ENCODE peak calls at places on chromosomes 12 and 14, in nine cellular contexts. B is OCI-LY7, N is GM23338, E is PC-3, Q is neural progenitor cell, G is HCT116, F is hepatocyte, M is SK-N-SH, Z is GM23248. H is an unnamed sample.

GRCh38 chr14:51674294-51675002 is 22.7 kb downstream of the FRMD6 start:
- DNase-seq in G (peak; percentile 12), B (no peak), Z (peak; percentile 82), Q (no peak), E (peak; percentile 63), F (no peak), N (no peak), M (no peak), H (no peak)

GRCh38 chr14:64554551-64554950 is 4.8 kb downstream of the PPP1R36 start:
- DNase-seq in M (no peak), F (no peak), Q (no peak), N (no peak), G (no peak), E (no peak), B (no peak), Z (no peak), H (no peak)

GRCh38 chr12:124863409-124864325 is at the start of gene SCARB1:
- DNase-seq in G (peak; percentile 36), Z (peak; percentile 92), F (peak; percentile 95), E (peak; percentile 86), N (peak; percentile 86), B (peak; percentile 90), M (peak; percentile 99), Q (peak; percentile 93), H (peak; percentile 65)

GRCh38 chr12:31647106-31647505 is 12.4 kb upstream of the ETFBKMT start:
- DNase-seq in G (no peak), F (no peak), N (no peak), M (peak; percentile 17), B (no peak), E (peak; percentile 84), Q (no peak), Z (peak; percentile 41), H (no peak)

GRCh38 chr12:53345486-53346195 is 9.5 kb upstream of the SP7 start:
- DNase-seq in F (no peak), Q (no peak), G (no peak), M (peak; percentile 50), B (no peak), N (peak; percentile 63), Z (peak; percentile 72), E (no peak), H (no peak)

GRCh38 chr12:47343684-47344567 is 264.2 kb upstream of the AMIGO2 start:
- DNase-seq in Z (peak; percentile 60), B (no peak), G (no peak), E (peak; percentile 44), F (no peak), M (no peak), N (no peak), Q (no peak), H (no peak)

GRCh38 chr14:54486685-54487084 is 2.1 kb downstream of the GMFB start:
- DNase-seq in M (no peak), E (no peak), G (no peak), Q (no peak), F (no peak), B (peak; percentile 19), N (no peak), Z (no peak), H (no peak)

GRCh38 chr12:47249719-47250506 is 170.2 kb upstream of the AMIGO2 start:
- DNase-seq in F (no peak), E (peak; percentile 73), Q (no peak), G (no peak), B (no peak), Z (no peak), N (no peak), M (no peak), H (no peak)

GRCh38 chr12:93128332-93128707 is 199.2 kb upstream of the EEA1 start:
- DNase-seq in Z (no peak), N (no peak), F (no peak), B (no peak), M (no peak), E (no peak), Q (no peak), G (no peak), H (no peak)

GRCh38 chr12:27652174-27652763 is 44.0 kb upstream of the REP15 start:
- DNase-seq in B (peak; percentile 69), F (peak; percentile 91), Z (peak; percentile 88), Q (peak; percentile 92), M (peak; percentile 54), N (peak; percentile 95), E (peak; percentile 97), G (peak; percentile 58), H (peak; percentile 62)
- TF ChIP-seq EZH2phosphoT487 in B (no peak), F (no peak), Z (no peak), Q (no peak), M (no peak), N (no peak), E (no peak), G (no peak), H (no peak)

GRCh38 chr12:121793836-121794531 is 496 bp upstream of the RHOF start:
- DNase-seq in N (peak; percentile 94), G (peak; percentile 89), M (peak; percentile 94), E (peak; percentile 98), F (peak; percentile 97), B (peak; percentile 96), Q (peak; percentile 96), Z (peak; percentile 98), H (peak; percentile 85)
- TF ChIP-seq EZH2phosphoT487 in N (no peak), G (no peak), M (no peak), E (no peak), F (no peak), B (no peak), Q (no peak), Z (no peak), H (no peak)

GRCh38 chr14:103138483-103139370 is 15.5 kb downstream of the TNFAIP2 start:
- DNase-seq in N (peak; percentile 68), G (no peak), M (no peak), E (no peak), Z (no peak), F (no peak), B (no peak), Q (peak; percentile 65), H (no peak)
- TF ChIP-seq EZH2phosphoT487 in N (no peak), G (no peak), M (no peak), E (no peak), Z (no peak), F (no peak), B (no peak), Q (no peak), H (no peak)

DNA sequence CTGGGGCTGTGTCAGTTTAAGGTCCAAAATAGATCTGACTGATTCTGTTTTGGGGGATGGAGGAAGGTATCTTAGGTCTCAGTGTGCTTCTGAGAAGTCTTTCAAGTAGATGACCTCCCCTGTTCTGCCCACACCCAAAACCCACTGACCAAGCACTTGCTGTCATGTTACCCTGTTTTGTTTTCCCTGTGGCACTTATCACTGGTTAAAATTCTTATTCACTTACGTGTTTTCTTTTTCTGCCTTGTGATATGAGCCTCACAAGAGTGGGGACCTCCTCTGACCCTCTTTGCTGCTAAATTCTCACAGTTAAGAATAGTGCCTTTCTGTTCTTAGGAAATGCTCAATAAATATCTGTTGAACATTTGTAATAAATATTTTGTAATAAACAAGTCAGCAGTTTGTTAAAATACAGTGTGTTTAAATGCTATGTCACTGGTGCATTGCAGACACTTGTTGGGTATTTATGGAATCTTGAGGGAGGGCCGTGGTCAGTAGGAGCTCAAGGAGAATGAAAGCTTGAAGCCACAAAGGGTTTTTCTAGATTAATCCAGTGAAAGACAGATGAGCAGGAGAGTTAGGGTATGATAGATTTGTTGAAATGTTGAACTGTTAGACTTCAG is 20.9 kb downstream of the PLEKHA5 start:
- DNase-seq in F (no peak), Z (no peak), Q (no peak), E (no peak), B (no peak), N (no peak), G (no peak), M (no peak), H (no peak)
- TF ChIP-seq EZH2phosphoT487 in F (no peak), Z (no peak), Q (no peak), E (no peak), B (no peak), N (no peak), G (no peak), M (no peak), H (no peak)

GRCh38 chr12:44334347-44334746 is 498.5 kb downstream of the TMEM117 start:
- DNase-seq in M (no peak), E (peak; percentile 19), F (no peak), B (no peak), G (no peak), Z (no peak), Q (no peak), N (no peak), H (no peak)

GRCh38 chr12:44331269-44331668 is 495.4 kb downstream of the TMEM117 start:
- DNase-seq in G (no peak), F (no peak), M (no peak), E (no peak), B (no peak), Z (no peak), N (no peak), Q (no peak), H (no peak)
- TF ChIP-seq EZH2phosphoT487 in G (no peak), F (no peak), M (no peak), E (no peak), B (no peak), Z (no peak), N (no peak), Q (no peak), H (no peak)

GRCh38 chr12:22537000-22537544 is 7.3 kb downstream of the C2CD5 start:
- DNase-seq in B (no peak), N (no peak), F (no peak), G (no peak), Z (no peak), Q (no peak), E (no peak), M (no peak), H (no peak)

GRCh38 chr12:22539055-22539454 is 5.3 kb downstream of the C2CD5 start:
- DNase-seq in N (no peak), F (no peak), B (no peak), M (no peak), Z (no peak), G (no peak), Q (no peak), E (no peak), H (no peak)

GRCh38 chr12:22541496-22541895 is 2.8 kb downstream of the C2CD5 start:
- DNase-seq in G (no peak), Q (no peak), Z (no peak), N (no peak), E (no peak), F (no peak), M (no peak), B (no peak), H (no peak)

GRCh38 chr12:22535478-22535877 is 8.9 kb downstream of the C2CD5 start:
- DNase-seq in E (no peak), N (no peak), G (no peak), Z (no peak), F (no peak), M (no peak), Q (no peak), B (peak; percentile 47), H (no peak)

DNA sequence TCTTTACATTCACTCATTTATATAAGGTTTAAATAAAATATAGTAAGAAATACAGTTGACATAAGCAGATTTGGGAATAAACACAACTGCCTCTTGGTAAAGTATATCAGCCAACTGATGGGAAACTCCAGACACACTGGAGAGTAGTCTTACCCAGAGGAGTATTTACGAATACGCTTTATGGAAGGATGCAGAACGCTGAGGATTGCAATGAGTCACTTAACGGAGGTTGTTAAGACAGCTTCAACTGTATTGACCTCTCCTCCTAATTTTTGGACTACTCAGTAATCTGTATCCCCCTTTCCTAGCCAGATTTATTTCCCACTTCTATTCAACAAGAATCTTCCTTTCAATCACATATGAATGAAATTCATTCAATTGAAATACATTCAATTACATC is 6.0 kb downstream of the C2CD5 start:
- DNase-seq in N (no peak), M (no peak), Q (no peak), F (no peak), E (peak; percentile 14), B (no peak), G (no peak), Z (no peak), H (no peak)
- TF ChIP-seq EZH2phosphoT487 in N (no peak), M (no peak), Q (no peak), F (no peak), E (no peak), B (no peak), G (no peak), Z (no peak), H (no peak)